ENCODE peak calls at places on chromosomes 11 and 22, in nine cellular contexts. I, Y, K, S, X, T, J, P and M are unnamed samples.

GRCh38 chr22:27987557-27987956 is 68.5 kb upstream of the PITPNB start:
- DNase-seq in I (peak), Y (no peak), K (no peak), S (no peak), X (no peak), T (no peak), J (no peak), P (no peak), M (no peak)

GRCh38 chr11:3781423-3781822 is 15.9 kb downstream of the NUP98 start:
- DNase-seq in I (no peak), Y (no peak), K (no peak), S (no peak), X (no peak), T (no peak), J (no peak), P (no peak), M (no peak)

GRCh38 chr11:93219440-93219839 is 21.6 kb upstream of the SLC36A4 start:
- DNase-seq in I (no peak), Y (no peak), K (no peak), S (no peak), X (no peak), T (no peak), J (no peak), P (no peak), M (no peak)

GRCh38 chr11:130451261-130452019 is 3.0 kb downstream of the ADAMTS15 start:
- DNase-seq in I (no peak), Y (no peak), K (no peak), S (no peak), X (no peak), T (no peak), J (no peak), P (peak), M (no peak)

GRCh38 chr11:110121204-110121603 is 28.0 kb downstream of the ZC3H12C start:
- DNase-seq in I (no peak), Y (no peak), K (no peak), S (no peak), X (no peak), T (no peak), J (no peak), P (no peak), M (no peak)

GRCh38 chr11:3849297-3849874 is 6.1 kb upstream of the STIM1 start:
- DNase-seq in I (no peak), Y (no peak), K (no peak), S (peak), X (no peak), T (no peak), J (peak), P (peak), M (no peak)

GRCh38 chr11:113697798-113698407 is 8.2 kb downstream of the TMPRSS5 start:
- DNase-seq in I (no peak), Y (no peak), K (no peak), S (no peak), X (no peak), T (no peak), J (no peak), P (no peak), M (no peak)

GRCh38 chr11:34028407-34028804 is 23.1 kb upstream of the CAPRIN1 start:
- DNase-seq in I (no peak), Y (no peak), K (peak), S (no peak), X (no peak), T (no peak), J (no peak), P (no peak), M (peak)

GRCh38 chr11:92245700-92246270 is 21.2 kb downstream of the FAT3 start:
- DNase-seq in I (no peak), Y (no peak), K (no peak), S (no peak), X (no peak), T (no peak), J (no peak), P (no peak), M (no peak)

GRCh38 chr11:502288-503178 is 4.5 kb downstream of the RNH1 start:
- DNase-seq in I (no peak), Y (no peak), K (no peak), S (no peak), X (no peak), T (peak), J (no peak), P (no peak), M (peak)

GRCh38 chr22:31346255-31346732 is at the start of gene PATZ1:
- DNase-seq in I (peak), Y (no peak), K (peak), S (peak), X (peak), T (peak), J (peak), P (peak), M (peak)

GRCh38 chr11:3057069-3057963 is at the start of gene CARS1:
- DNase-seq in I (peak), Y (peak), K (peak), S (peak), X (peak), T (peak), J (peak), P (peak), M (peak)

GRCh38 chr22:22733881-22734373 is 89.5 kb downstream of the GGTLC2 start:
- DNase-seq in I (no peak), Y (peak), K (no peak), S (no peak), X (no peak), T (no peak), J (no peak), P (no peak), M (no peak)

DNA sequence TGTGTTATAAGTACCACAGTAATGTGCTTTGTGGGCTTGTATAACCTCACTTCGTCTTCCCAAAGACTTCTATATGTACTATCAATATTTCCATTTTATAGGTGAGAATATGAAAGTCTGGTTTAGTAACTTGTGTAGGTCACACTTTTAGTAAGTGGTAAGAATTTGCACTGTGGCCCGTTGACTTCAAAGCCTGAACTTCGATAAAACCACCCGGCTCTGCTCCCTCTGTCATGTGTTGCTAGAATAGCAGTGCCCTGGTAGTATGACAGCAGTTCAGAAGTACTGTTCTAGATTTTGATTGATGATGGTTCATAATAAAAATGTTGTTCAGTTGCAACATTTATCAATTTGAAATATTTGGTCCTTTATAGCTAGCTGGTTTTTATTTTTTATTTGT is 110.2 kb upstream of the SORL1-AS1 start:
- DNase-seq in I (no peak), Y (no peak), K (no peak), S (no peak), X (no peak), T (no peak), J (no peak), P (no peak), M (no peak)
- TF ChIP-seq EP300 in I (no peak), Y (no peak), K (no peak), S (no peak), X (no peak), T (no peak), J (no peak), P (no peak), M (no peak)

GRCh38 chr22:45612451-45612901 is 59.2 kb upstream of the ATXN10 start:
- DNase-seq in I (peak), Y (no peak), K (no peak), S (no peak), X (no peak), T (peak), J (no peak), P (peak), M (peak)

GRCh38 chr22:45608763-45609180 is 62.9 kb upstream of the ATXN10 start:
- DNase-seq in I (no peak), Y (no peak), K (no peak), S (no peak), X (no peak), T (no peak), J (peak), P (no peak), M (no peak)

GRCh38 chr22:45616432-45616831 is 55.2 kb upstream of the ATXN10 start:
- DNase-seq in I (no peak), Y (no peak), K (no peak), S (no peak), X (no peak), T (no peak), J (no peak), P (no peak), M (no peak)

GRCh38 chr22:45615364-45615763 is 56.3 kb upstream of the ATXN10 start:
- DNase-seq in I (no peak), Y (no peak), K (no peak), S (no peak), X (no peak), T (no peak), J (no peak), P (no peak), M (no peak)

GRCh38 chr22:45612940-45613339 is 58.7 kb upstream of the ATXN10 start:
- DNase-seq in I (no peak), Y (no peak), K (no peak), S (no peak), X (no peak), T (no peak), J (no peak), P (no peak), M (no peak)
- H3K4me3 ChIP-seq in I (peak), Y (no peak), K (no peak), S (no peak), X (no peak), T (no peak), J (no peak), P (peak), M (no peak)

DNA sequence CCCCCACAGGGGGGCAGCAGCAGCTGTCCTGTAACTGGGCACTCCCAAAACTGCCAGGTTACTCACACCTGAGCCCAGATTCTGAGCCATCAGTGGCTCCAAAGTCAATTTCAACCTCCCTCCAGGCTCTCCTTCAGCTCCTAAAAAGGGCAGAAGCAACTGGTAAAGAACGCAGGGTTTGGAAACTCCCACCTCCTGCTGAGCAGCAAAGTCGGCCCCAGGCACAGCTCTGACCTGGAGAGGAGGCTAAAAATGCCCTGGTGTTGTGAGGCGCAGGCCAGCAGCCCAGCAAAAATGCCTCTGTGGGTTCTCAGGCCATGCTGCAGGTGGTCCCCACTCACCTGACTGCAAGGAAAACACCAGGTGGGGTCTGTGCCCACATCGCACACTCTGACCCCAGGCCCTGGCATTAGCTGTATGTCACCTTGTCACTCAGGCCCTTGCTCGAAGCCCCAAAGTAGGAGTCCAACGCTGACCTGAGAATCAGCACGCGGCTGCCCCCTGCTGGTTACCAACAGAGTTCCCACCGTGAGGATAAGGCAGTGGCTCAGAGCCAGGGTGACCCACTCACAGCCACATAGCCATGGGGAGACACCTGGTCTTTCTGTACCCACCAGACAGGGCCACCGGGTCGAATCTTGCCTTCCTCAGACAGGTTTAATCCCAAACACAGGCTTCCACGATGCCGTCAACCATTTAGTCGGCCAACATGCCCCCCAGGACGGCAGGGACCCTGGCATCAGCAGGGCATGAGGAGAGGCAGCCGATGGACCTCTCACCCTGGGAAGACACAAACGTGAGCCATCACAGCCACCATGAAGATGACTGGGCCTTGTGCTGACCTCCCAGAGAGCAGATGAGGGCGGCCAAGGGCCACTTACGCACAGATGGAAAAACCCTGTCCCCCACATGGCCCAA is 11.1 kb downstream of the POLR3H start:
- DNase-seq in I (no peak), Y (no peak), K (peak), S (peak), X (no peak), T (peak), J (peak), P (peak), M (peak)
- TF ChIP-seq EP300 in I (no peak), Y (no peak), K (no peak), S (no peak), X (no peak), T (no peak), J (no peak), P (no peak), M (no peak)

DNA sequence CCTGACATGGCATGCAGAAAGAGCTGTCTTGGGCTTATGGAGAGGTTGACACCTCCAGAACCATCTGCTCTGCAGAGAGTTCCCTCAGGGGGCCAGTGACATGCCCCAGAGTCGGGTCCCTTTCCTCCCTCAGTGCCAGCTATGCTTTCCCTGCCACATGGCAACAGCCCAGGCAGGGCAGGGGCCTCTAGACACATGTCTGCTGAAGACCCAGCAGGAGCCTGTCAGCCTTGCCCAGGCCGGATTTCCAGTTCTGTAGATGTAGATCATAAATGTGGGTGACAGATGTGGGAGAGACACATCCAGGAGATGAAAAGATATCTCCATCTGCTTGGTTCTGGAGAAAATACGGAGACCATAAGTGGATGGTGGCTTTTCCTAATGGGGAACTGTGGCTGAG is 25.5 kb downstream of the NAV2 start:
- DNase-seq in I (no peak), Y (no peak), K (no peak), S (no peak), X (no peak), T (no peak), J (no peak), P (no peak), M (no peak)
- H3K4me3 ChIP-seq in I (no peak), Y (no peak), K (no peak), S (no peak), X (no peak), T (no peak), J (no peak), P (no peak), M (no peak)

GRCh38 chr22:32380991-32381390 is 23.3 kb downstream of the RFPL3 start:
- DNase-seq in I (no peak), Y (no peak), K (no peak), S (no peak), X (no peak), T (no peak), J (no peak), P (no peak), M (no peak)

GRCh38 chr22:32375678-32376450 is 18.2 kb downstream of the RFPL3 start:
- DNase-seq in I (no peak), Y (no peak), K (no peak), S (no peak), X (no peak), T (no peak), J (no peak), P (no peak), M (no peak)

GRCh38 chr22:32376681-32377080 is 19.0 kb downstream of the RFPL3 start:
- DNase-seq in I (no peak), Y (no peak), K (no peak), S (no peak), X (no peak), T (no peak), J (no peak), P (no peak), M (no peak)

DNA sequence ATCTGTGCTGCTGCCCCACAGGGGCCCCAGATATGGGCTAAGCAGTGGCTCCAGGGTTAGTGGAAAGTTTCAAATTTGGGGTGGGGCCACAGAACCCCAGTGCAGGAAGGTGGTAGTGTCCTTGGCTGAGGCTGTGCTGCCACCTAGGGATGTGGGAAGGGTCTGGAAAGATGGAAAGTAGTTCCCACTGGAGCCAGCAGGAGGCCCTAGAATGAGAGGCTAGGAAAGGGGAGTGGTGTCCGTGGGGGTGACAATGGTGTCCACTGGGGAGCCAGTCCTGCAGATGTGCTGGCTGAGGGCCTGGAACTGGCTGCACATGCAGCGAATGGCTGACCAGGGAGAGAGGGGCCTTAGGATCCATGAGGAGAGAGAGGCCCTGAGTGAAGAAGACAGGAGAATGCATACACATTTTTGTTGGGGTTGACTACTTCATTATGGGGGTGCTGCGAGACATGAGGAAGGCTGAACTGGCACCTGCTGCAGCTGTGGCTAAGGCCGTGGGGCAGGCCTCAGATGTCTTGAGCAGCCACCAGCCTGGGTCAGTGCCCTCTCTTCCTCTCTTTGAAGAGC is 21.1 kb downstream of the RFPL3 start:
- DNase-seq in I (no peak), Y (no peak), K (peak), S (peak), X (no peak), T (no peak), J (peak), P (no peak), M (no peak)
- TF ChIP-seq EP300 in I (no peak), Y (no peak), K (no peak), S (no peak), X (no peak), T (no peak), J (no peak), P (no peak), M (no peak)

GRCh38 chr11:84019576-84020194 is 733.5 kb upstream of the CCDC90B start:
- DNase-seq in I (no peak), Y (no peak), K (no peak), S (no peak), X (no peak), T (no peak), J (no peak), P (no peak), M (no peak)

GRCh38 chr11:84022695-84023094 is 736.5 kb upstream of the CCDC90B start:
- DNase-seq in I (no peak), Y (no peak), K (no peak), S (no peak), X (no peak), T (no peak), J (no peak), P (no peak), M (no peak)

GRCh38 chr11:84021291-84021690 is 735.1 kb upstream of the CCDC90B start:
- DNase-seq in I (no peak), Y (no peak), K (no peak), S (no peak), X (no peak), T (no peak), J (no peak), P (no peak), M (no peak)

GRCh38 chr11:84022221-84022620 is 736.1 kb upstream of the CCDC90B start:
- DNase-seq in I (no peak), Y (no peak), K (no peak), S (no peak), X (no peak), T (no peak), J (no peak), P (no peak), M (no peak)
- H3K4me3 ChIP-seq in I (no peak), Y (no peak), K (no peak), S (no peak), X (peak), T (no peak), J (no peak), P (no peak), M (no peak)

GRCh38 chr22:26453195-26453594 is 24.1 kb downstream of the ASPHD2 start:
- DNase-seq in I (no peak), Y (no peak), K (no peak), S (no peak), X (no peak), T (no peak), J (no peak), P (no peak), M (no peak)
- TF ChIP-seq EP300 in I (no peak), Y (no peak), K (no peak), S (no peak), X (no peak), T (no peak), J (no peak), P (no peak), M (no peak)

GRCh38 chr11:83681944-83682644 is 395.9 kb upstream of the CCDC90B start:
- DNase-seq in I (no peak), Y (no peak), K (no peak), S (no peak), X (no peak), T (no peak), J (no peak), P (no peak), M (no peak)
- H3K4me3 ChIP-seq in I (peak), Y (no peak), K (no peak), S (no peak), X (no peak), T (peak), J (no peak), P (no peak), M (no peak)

DNA sequence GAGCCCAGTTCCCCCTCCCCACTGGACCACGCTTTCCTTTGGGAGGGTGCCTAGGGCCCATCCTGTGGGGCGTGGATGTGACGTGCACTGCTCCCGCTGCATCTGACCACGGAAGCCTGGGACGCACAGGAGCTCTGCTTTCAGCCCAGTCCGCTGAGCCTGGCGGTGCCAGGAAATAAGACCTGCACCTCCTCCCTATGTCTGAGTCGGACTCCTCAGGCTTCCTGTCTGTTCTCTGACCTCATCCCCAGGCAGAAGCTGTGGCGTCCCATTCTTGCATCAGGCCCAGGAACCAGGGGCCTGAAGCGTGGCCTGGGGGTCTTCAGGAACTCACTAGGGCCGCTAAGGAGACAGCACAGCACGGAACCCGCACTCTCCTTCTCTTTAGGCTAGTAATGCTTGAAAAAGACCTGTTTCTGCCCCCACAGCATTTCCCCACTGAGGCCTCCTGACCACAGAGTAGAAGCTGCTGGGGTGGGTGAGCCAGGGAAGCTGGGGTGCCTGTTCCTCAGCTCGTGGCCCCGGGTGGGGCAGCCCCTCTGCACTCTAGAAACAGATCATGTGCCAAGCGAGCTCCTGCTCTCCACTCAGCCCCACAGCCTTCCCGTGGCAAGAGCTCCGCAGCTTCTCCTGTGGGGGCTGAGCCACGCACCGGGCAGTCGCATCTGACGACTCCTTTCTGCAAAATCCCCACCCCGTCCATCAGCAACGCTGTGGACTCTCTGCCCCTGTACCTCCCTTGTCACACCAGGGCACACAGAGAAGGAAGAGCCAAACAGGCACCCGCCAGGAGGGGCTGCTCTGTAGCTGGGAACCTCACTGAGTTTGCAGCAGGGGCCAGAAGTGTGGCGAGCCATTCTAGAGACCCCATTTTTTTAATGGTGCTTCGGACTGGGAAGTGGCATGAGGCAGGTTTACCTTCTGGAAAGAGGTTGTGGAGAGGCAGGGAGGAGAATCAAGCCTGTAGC is 22.6 kb downstream of the MOV10L1 start:
- DNase-seq in I (no peak), Y (no peak), K (no peak), S (no peak), X (no peak), T (peak), J (no peak), P (no peak), M (no peak)
- TF ChIP-seq EP300 in I (no peak), Y (no peak), K (no peak), S (no peak), X (no peak), T (no peak), J (no peak), P (no peak), M (no peak)